ENCODE peak calls at places on chromosomes 11 and 22, in nine cellular contexts. C is non-pigmented ciliary epithelial cell, K is endodermal cell, A is AG09309, R is HAP-1, L is lung, V is frontal cortex, E is esophagus squamous epithelium, G is GM23338. W is an unnamed sample.

GRCh38 chr11:36333897-36334296 is 37.8 kb downstream of the PRR5L start:
- DNase-seq in C (no peak), E (no peak), A (no peak), R (peak), G (peak), L (no peak), V (no peak), K (peak), W (no peak)

GRCh38 chr11:78256962-78257361 is 68.2 kb downstream of the USP35 start:
- DNase-seq in G (no peak), A (peak), K (no peak), C (peak), R (no peak), L (peak), V (no peak), E (no peak), W (peak)

GRCh38 chr11:80315263-80315662 is 874.4 kb upstream of the TENM4 start:
- DNase-seq in G (no peak), C (no peak), E (no peak), V (no peak), A (no peak), L (no peak), K (no peak), R (no peak), W (no peak)

GRCh38 chr22:50105529-50106100 is 15.8 kb downstream of the MOV10L1 start:
- DNase-seq in E (no peak), G (no peak), L (no peak), R (no peak), K (no peak), A (no peak), V (no peak), C (no peak), W (no peak)

GRCh38 chr22:21938906-21939305 is 13.7 kb downstream of the PPM1F start:
- DNase-seq in K (no peak), C (no peak), R (no peak), G (no peak), A (no peak), E (no peak), V (no peak), L (no peak), W (no peak)

GRCh38 chr22:29555065-29555644 is 1.6 kb upstream of the THOC5 start:
- DNase-seq in L (no peak), K (no peak), A (no peak), E (no peak), V (peak), R (no peak), G (no peak), C (no peak), W (no peak)

GRCh38 chr22:42937164-42937854 is 77.6 kb downstream of the PACSIN2 start:
- DNase-seq in C (peak), G (no peak), E (no peak), V (no peak), R (no peak), A (peak), L (peak), K (peak), W (no peak)

GRCh38 chr11:77113382-77114088 is 10.9 kb downstream of the OMP start:
- DNase-seq in V (no peak), A (no peak), C (no peak), K (peak), L (no peak), E (no peak), R (peak), G (peak), W (no peak)

GRCh38 chr11:72773291-72773690 is 20.6 kb downstream of the STARD10 start:
- DNase-seq in A (peak), V (no peak), E (no peak), K (no peak), R (no peak), L (no peak), C (peak), G (no peak), W (peak)

GRCh38 chr11:46352063-46352841 is 5.0 kb downstream of the DGKZ start:
- DNase-seq in L (no peak), E (no peak), V (no peak), R (peak), A (no peak), G (peak), K (peak), C (no peak), W (no peak)

GRCh38 chr11:115990004-115990447 is 485.8 kb upstream of the CADM1 start:
- DNase-seq in L (no peak), A (no peak), R (peak), V (no peak), G (peak), C (no peak), E (no peak), K (peak), W (no peak)

GRCh38 chr11:63262562-63262961 is 19.2 kb upstream of the SLC22A25 start:
- DNase-seq in C (no peak), A (no peak), G (no peak), V (no peak), R (no peak), E (no peak), K (no peak), L (no peak), W (no peak)

GRCh38 chr11:120835601-120836228 is 188.2 kb upstream of the TBCEL start:
- DNase-seq in K (no peak), G (no peak), L (no peak), C (no peak), R (no peak), E (no peak), A (no peak), V (no peak), W (no peak)

GRCh38 chr11:355581-356458 is 13.5 kb upstream of the B4GALNT4 start:
- DNase-seq in E (peak), K (peak), G (peak), A (peak), L (peak), R (peak), C (peak), V (peak), W (peak)

GRCh38 chr22:30806391-30806861 is 111.8 kb downstream of the OSBP2 start:
- DNase-seq in A (no peak), K (peak), R (no peak), C (peak), E (no peak), L (no peak), V (no peak), G (peak), W (no peak)

GRCh38 chr11:111770581-111771134 is 4.5 kb upstream of the PPP2R1B start:
- DNase-seq in V (no peak), A (no peak), R (no peak), E (no peak), G (no peak), C (no peak), K (peak), L (no peak), W (no peak)

GRCh38 chr11:46335858-46336600 is 11.2 kb upstream of the DGKZ start:
- DNase-seq in L (no peak), G (no peak), R (no peak), E (no peak), C (no peak), V (no peak), K (peak), A (no peak), W (no peak)

GRCh38 chr22:25060522-25061071 is 108.1 kb downstream of the KIAA1671 start:
- DNase-seq in K (no peak), E (no peak), V (no peak), A (no peak), R (no peak), L (no peak), G (no peak), C (no peak), W (no peak)

GRCh38 chr11:69644071-69644961 is 3.4 kb downstream of the CCND1 start:
- DNase-seq in A (peak), L (peak), R (peak), G (no peak), E (no peak), V (peak), K (peak), C (peak), W (peak)

GRCh38 chr22:35369996-35370395 is 10.9 kb upstream of the HMOX1 start:
- DNase-seq in R (peak), V (no peak), A (no peak), C (no peak), G (no peak), L (no peak), E (no peak), K (no peak), W (no peak)

GRCh38 chr11:36672815-36673450 is 74.9 kb upstream of the RAG2 start:
- DNase-seq in L (no peak), K (no peak), E (no peak), G (peak), V (no peak), R (peak), C (peak), A (peak), W (peak)

GRCh38 chr11:5380740-5381342 is 2.8 kb upstream of the OR51M1 start:
- DNase-seq in A (no peak), R (peak), C (peak), K (peak), V (peak), L (peak), G (peak), E (no peak), W (peak)

GRCh38 chr22:41512421-41513194 is 31.7 kb downstream of the POLR3H start:
- DNase-seq in E (no peak), L (no peak), K (peak), V (no peak), R (peak), C (peak), A (no peak), G (peak), W (no peak)

GRCh38 chr22:39612811-39613548 is 42.4 kb downstream of the CACNA1I start:
- DNase-seq in C (no peak), G (no peak), V (no peak), E (no peak), A (no peak), R (no peak), K (no peak), L (no peak), W (no peak)

GRCh38 chr11:130831506-130832385 is 84.5 kb downstream of the SNX19 start:
- DNase-seq in L (no peak), C (no peak), A (no peak), K (peak), R (no peak), G (peak), V (no peak), E (no peak), W (no peak)

GRCh38 chr11:8040261-8040920 is 40.6 kb upstream of the TUB start:
- DNase-seq in A (no peak), G (no peak), L (no peak), K (no peak), V (no peak), C (no peak), E (no peak), R (no peak), W (no peak)

GRCh38 chr11:12810497-12810896 is 136.3 kb downstream of the TEAD1 start:
- DNase-seq in R (no peak), G (no peak), K (peak), A (no peak), V (no peak), E (no peak), C (no peak), L (no peak), W (no peak)

GRCh38 chr11:45097721-45098493 is 48.5 kb upstream of the PRDM11 start:
- DNase-seq in A (no peak), G (peak), K (peak), V (no peak), L (peak), R (peak), E (no peak), C (no peak), W (no peak)

GRCh38 chr11:66106786-66107599 is 36.9 kb downstream of the PACS1 start:
- DNase-seq in K (no peak), C (no peak), A (no peak), R (no peak), V (no peak), L (no peak), E (no peak), G (peak), W (no peak)

W was measured in AG04450.